ENCODE peak calls at places on chromosomes 4 and X, in six cellular contexts. One of them, this sample, is unnamed.
A peak's percentile ranks its signal among the peaks of the same experiment; 100 is the strongest.

GRCh38 chr4:152259866-152260265 is 276.0 kb downstream of the FBXW7 start:
- DNase-seq in SK-N-SH: no peak
- DNase-seq in GM23338: no peak
- DNase-seq in Panc1: no peak
- DNase-seq in prostate gland: no peak
- DNase-seq in spleen: no peak
- DNase-seq in this sample: no peak

GRCh38 chr4:102036016-102036415 is 245.5 kb downstream of the BANK1 start:
- DNase-seq in SK-N-SH: no peak
- DNase-seq in GM23338: no peak
- DNase-seq in Panc1: no peak
- DNase-seq in prostate gland: no peak
- DNase-seq in spleen: no peak
- DNase-seq in this sample: no peak

GRCh38 chr4:169159614-169160013 is 111.1 kb downstream of the SH3RF1 start:
- DNase-seq in SK-N-SH: no peak
- DNase-seq in GM23338: no peak
- DNase-seq in Panc1: no peak
- DNase-seq in prostate gland: no peak
- DNase-seq in spleen: no peak
- DNase-seq in this sample: no peak

GRCh38 chrX:71367396-71367795 is 1.2 kb downstream of the TAF1 start:
- DNase-seq in SK-N-SH: no peak
- DNase-seq in GM23338: no peak
- DNase-seq in Panc1: no peak
- DNase-seq in prostate gland: no peak
- DNase-seq in spleen: no peak
- DNase-seq in this sample: no peak

GRCh38 chr4:143127621-143128020 is 57.1 kb upstream of the USP38 start:
- DNase-seq in SK-N-SH: peak; percentile 1
- DNase-seq in GM23338: no peak
- DNase-seq in Panc1: no peak
- DNase-seq in prostate gland: no peak
- DNase-seq in spleen: no peak
- DNase-seq in this sample: no peak

GRCh38 chr4:171981185-171981584 is 168.0 kb downstream of the GALNTL6 start:
- DNase-seq in SK-N-SH: no peak
- DNase-seq in GM23338: no peak
- DNase-seq in Panc1: no peak
- DNase-seq in prostate gland: no peak
- DNase-seq in spleen: no peak
- DNase-seq in this sample: no peak

GRCh38 chr4:30719363-30720020 is 677 bp upstream of the PCDH7 start:
- DNase-seq in SK-N-SH: peak; percentile 65
- DNase-seq in GM23338: peak; percentile 83
- DNase-seq in Panc1: no peak
- DNase-seq in prostate gland: peak; percentile 69
- DNase-seq in spleen: peak; percentile 78
- DNase-seq in this sample: no peak

GRCh38 chr4:28490669-28491068 is 1630.0 kb downstream of the STIM2 start:
- DNase-seq in SK-N-SH: no peak
- DNase-seq in GM23338: peak; percentile 17
- DNase-seq in Panc1: no peak
- DNase-seq in prostate gland: no peak
- DNase-seq in spleen: no peak
- DNase-seq in this sample: no peak

GRCh38 chrX:56813318-56813837 is 84.3 kb downstream of the NBDY start:
- DNase-seq in SK-N-SH: no peak
- DNase-seq in GM23338: no peak
- DNase-seq in Panc1: no peak
- DNase-seq in prostate gland: peak; percentile 44
- DNase-seq in spleen: no peak
- DNase-seq in this sample: no peak

GRCh38 chrX:77450415-77450814 is 3.2 kb downstream of the FGF16 start:
- DNase-seq in SK-N-SH: no peak
- DNase-seq in GM23338: no peak
- DNase-seq in Panc1: no peak
- DNase-seq in prostate gland: no peak
- DNase-seq in spleen: no peak
- DNase-seq in this sample: no peak

GRCh38 chrX:68671221-68671620 is 23.8 kb downstream of the STARD8 start:
- DNase-seq in SK-N-SH: no peak
- DNase-seq in GM23338: no peak
- DNase-seq in Panc1: no peak
- DNase-seq in prostate gland: no peak
- DNase-seq in spleen: no peak
- DNase-seq in this sample: no peak

GRCh38 chr4:38275331-38275821 is 315.2 kb downstream of the PTTG2 start:
- DNase-seq in SK-N-SH: no peak
- DNase-seq in GM23338: no peak
- DNase-seq in Panc1: no peak
- DNase-seq in prostate gland: no peak
- DNase-seq in spleen: no peak
- DNase-seq in this sample: no peak

GRCh38 chr4:8164194-8164565 is 5.6 kb upstream of the ABLIM2 start:
- DNase-seq in SK-N-SH: no peak
- DNase-seq in GM23338: no peak
- DNase-seq in Panc1: no peak
- DNase-seq in prostate gland: no peak
- DNase-seq in spleen: no peak
- DNase-seq in this sample: no peak

GRCh38 chr4:38805530-38806145 is 1.0 kb upstream of the TLR1 start:
- DNase-seq in SK-N-SH: no peak
- DNase-seq in GM23338: no peak
- DNase-seq in Panc1: no peak
- DNase-seq in prostate gland: no peak
- DNase-seq in spleen: peak; percentile 79
- DNase-seq in this sample: no peak

GRCh38 chrX:46882266-46882665 is 30.0 kb upstream of the JADE3 start:
- DNase-seq in SK-N-SH: no peak
- DNase-seq in GM23338: peak; percentile 47
- DNase-seq in Panc1: no peak
- DNase-seq in prostate gland: no peak
- DNase-seq in spleen: no peak
- DNase-seq in this sample: no peak

GRCh38 chrX:107421337-107421736 is 28.1 kb upstream of the FRMPD3 start:
- DNase-seq in SK-N-SH: no peak
- DNase-seq in GM23338: no peak
- DNase-seq in Panc1: no peak
- DNase-seq in prostate gland: no peak
- DNase-seq in spleen: no peak
- DNase-seq in this sample: no peak

GRCh38 chrX:107420571-107420970 is 28.9 kb upstream of the FRMPD3 start:
- DNase-seq in SK-N-SH: no peak
- DNase-seq in GM23338: no peak
- DNase-seq in Panc1: no peak
- DNase-seq in prostate gland: no peak
- DNase-seq in spleen: no peak
- DNase-seq in this sample: no peak
- H3K4me3 ChIP-seq in SK-N-SH: no peak overlapping the region
- H3K4me3 ChIP-seq in GM23338: no peak overlapping the region
- H3K4me3 ChIP-seq in Panc1: no peak overlapping the region
- H3K4me3 ChIP-seq in prostate gland: no peak overlapping the region
- H3K4me3 ChIP-seq in spleen: no peak overlapping the region
- H3K4me3 ChIP-seq in this sample: no peak overlapping the region

GRCh38 chr4:142088906-142089305 is 452.5 kb downstream of the IL15 start:
- DNase-seq in SK-N-SH: no peak
- DNase-seq in GM23338: no peak
- DNase-seq in Panc1: no peak
- DNase-seq in prostate gland: no peak
- DNase-seq in spleen: no peak
- DNase-seq in this sample: no peak

GRCh38 chr4:142091691-142092182 is 455.4 kb downstream of the IL15 start:
- DNase-seq in SK-N-SH: no peak
- DNase-seq in GM23338: no peak
- DNase-seq in Panc1: peak; percentile 32
- DNase-seq in prostate gland: no peak
- DNase-seq in spleen: no peak
- DNase-seq in this sample: no peak

GRCh38 chr4:142092941-142093340 is 456.6 kb downstream of the IL15 start:
- DNase-seq in SK-N-SH: no peak
- DNase-seq in GM23338: no peak
- DNase-seq in Panc1: no peak
- DNase-seq in prostate gland: no peak
- DNase-seq in spleen: no peak
- DNase-seq in this sample: no peak

GRCh38 chr4:142095886-142096605 is 459.7 kb downstream of the IL15 start:
- DNase-seq in SK-N-SH: no peak
- DNase-seq in GM23338: no peak
- DNase-seq in Panc1: peak; percentile 47
- DNase-seq in prostate gland: peak; percentile 73
- DNase-seq in spleen: no peak
- DNase-seq in this sample: no peak

GRCh38 chr4:142091085-142091513 is 454.7 kb downstream of the IL15 start:
- DNase-seq in SK-N-SH: no peak
- DNase-seq in GM23338: no peak
- DNase-seq in Panc1: no peak
- DNase-seq in prostate gland: no peak
- DNase-seq in spleen: no peak
- DNase-seq in this sample: no peak
- TF ChIP-seq POLR2AphosphoS5 in SK-N-SH: no peak
- TF ChIP-seq POLR2AphosphoS5 in GM23338: no peak
- TF ChIP-seq POLR2AphosphoS5 in Panc1: no peak
- TF ChIP-seq POLR2AphosphoS5 in prostate gland: peak; percentile 56
- TF ChIP-seq POLR2AphosphoS5 in spleen: no peak
- TF ChIP-seq POLR2AphosphoS5 in this sample: no peak

DNA sequence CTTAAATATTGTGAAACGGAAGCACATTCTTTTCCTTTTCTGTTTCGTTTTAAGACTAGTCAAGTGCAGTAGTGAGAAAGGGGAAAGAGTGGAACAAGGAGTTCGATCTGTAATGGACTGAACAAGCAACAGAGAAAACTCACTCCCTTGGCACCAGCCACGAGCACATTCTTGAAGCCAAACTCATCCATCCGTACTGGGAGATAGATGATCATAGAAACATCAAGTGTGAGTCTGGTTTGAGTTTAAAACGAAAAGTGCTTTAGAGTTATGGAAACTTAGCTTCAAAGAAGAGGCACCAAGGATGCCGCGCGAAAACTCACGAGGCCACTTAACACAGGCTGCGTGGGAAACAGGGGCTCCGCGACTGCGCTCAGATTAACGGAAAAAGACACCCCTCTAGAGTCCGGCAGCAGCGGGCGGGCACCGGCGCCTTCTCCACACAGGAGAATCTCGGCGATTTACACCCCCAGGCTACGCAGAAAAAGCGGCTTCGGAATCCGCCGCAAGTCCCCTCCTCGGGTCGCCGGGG is 676 bp downstream of the FAM53A start:
- DNase-seq in SK-N-SH: no peak
- DNase-seq in GM23338: peak; percentile 49
- DNase-seq in Panc1: peak; percentile 25
- DNase-seq in prostate gland: no peak
- DNase-seq in spleen: no peak
- DNase-seq in this sample: no peak
- H3K4me1 ChIP-seq in SK-N-SH: peaks cover 13% of the 10 kb centered on the region
- H3K4me1 ChIP-seq in GM23338: peaks cover 5% of the 10 kb centered on the region
- H3K4me1 ChIP-seq in Panc1: peaks cover 15% of the 10 kb centered on the region
- H3K4me1 ChIP-seq in prostate gland: no peaks in the 10 kb centered on the region
- H3K4me1 ChIP-seq in spleen: peaks cover 23% of the 10 kb centered on the region
- H3K4me1 ChIP-seq in this sample: peaks cover 22% of the 10 kb centered on the region

GRCh38 chrX:134513091-134513490 is 53.1 kb downstream of the HPRT1 start:
- DNase-seq in SK-N-SH: no peak
- DNase-seq in GM23338: no peak
- DNase-seq in Panc1: no peak
- DNase-seq in prostate gland: no peak
- DNase-seq in spleen: no peak
- DNase-seq in this sample: no peak

GRCh38 chrX:134512566-134512965 is 52.6 kb downstream of the HPRT1 start:
- DNase-seq in SK-N-SH: no peak
- DNase-seq in GM23338: peak; percentile 31
- DNase-seq in Panc1: no peak
- DNase-seq in prostate gland: no peak
- DNase-seq in spleen: no peak
- DNase-seq in this sample: no peak
- H3K4me3 ChIP-seq in SK-N-SH: no peak overlapping the region
- H3K4me3 ChIP-seq in GM23338: no peak overlapping the region
- H3K4me3 ChIP-seq in Panc1: no peak overlapping the region
- H3K4me3 ChIP-seq in prostate gland: no peak overlapping the region
- H3K4me3 ChIP-seq in spleen: no peak overlapping the region
- H3K4me3 ChIP-seq in this sample: no peak overlapping the region

GRCh38 chr4:119906277-119906676 is 160.4 kb downstream of the MAD2L1 start:
- DNase-seq in SK-N-SH: no peak
- DNase-seq in GM23338: peak; percentile 25
- DNase-seq in Panc1: no peak
- DNase-seq in prostate gland: no peak
- DNase-seq in spleen: no peak
- DNase-seq in this sample: no peak
- TF ChIP-seq POLR2AphosphoS5 in SK-N-SH: no peak
- TF ChIP-seq POLR2AphosphoS5 in GM23338: no peak
- TF ChIP-seq POLR2AphosphoS5 in Panc1: no peak
- TF ChIP-seq POLR2AphosphoS5 in prostate gland: no peak
- TF ChIP-seq POLR2AphosphoS5 in spleen: no peak
- TF ChIP-seq POLR2AphosphoS5 in this sample: no peak

GRCh38 chr4:86959588-86960500 is 25.0 kb downstream of the AFF1 start:
- DNase-seq in SK-N-SH: no peak
- DNase-seq in GM23338: peak; percentile 95
- DNase-seq in Panc1: no peak
- DNase-seq in prostate gland: no peak
- DNase-seq in spleen: no peak
- DNase-seq in this sample: no peak

GRCh38 chr4:86963697-86964096 is 28.9 kb downstream of the AFF1 start:
- DNase-seq in SK-N-SH: no peak
- DNase-seq in GM23338: no peak
- DNase-seq in Panc1: no peak
- DNase-seq in prostate gland: no peak
- DNase-seq in spleen: no peak
- DNase-seq in this sample: no peak

GRCh38 chr4:86960557-86960959 is 25.7 kb downstream of the AFF1 start:
- DNase-seq in SK-N-SH: no peak
- DNase-seq in GM23338: no peak
- DNase-seq in Panc1: no peak
- DNase-seq in prostate gland: no peak
- DNase-seq in spleen: no peak
- DNase-seq in this sample: no peak

GRCh38 chr4:86961103-86961502 is 26.3 kb downstream of the AFF1 start:
- DNase-seq in SK-N-SH: no peak
- DNase-seq in GM23338: no peak
- DNase-seq in Panc1: no peak
- DNase-seq in prostate gland: no peak
- DNase-seq in spleen: no peak
- DNase-seq in this sample: no peak

DNA sequence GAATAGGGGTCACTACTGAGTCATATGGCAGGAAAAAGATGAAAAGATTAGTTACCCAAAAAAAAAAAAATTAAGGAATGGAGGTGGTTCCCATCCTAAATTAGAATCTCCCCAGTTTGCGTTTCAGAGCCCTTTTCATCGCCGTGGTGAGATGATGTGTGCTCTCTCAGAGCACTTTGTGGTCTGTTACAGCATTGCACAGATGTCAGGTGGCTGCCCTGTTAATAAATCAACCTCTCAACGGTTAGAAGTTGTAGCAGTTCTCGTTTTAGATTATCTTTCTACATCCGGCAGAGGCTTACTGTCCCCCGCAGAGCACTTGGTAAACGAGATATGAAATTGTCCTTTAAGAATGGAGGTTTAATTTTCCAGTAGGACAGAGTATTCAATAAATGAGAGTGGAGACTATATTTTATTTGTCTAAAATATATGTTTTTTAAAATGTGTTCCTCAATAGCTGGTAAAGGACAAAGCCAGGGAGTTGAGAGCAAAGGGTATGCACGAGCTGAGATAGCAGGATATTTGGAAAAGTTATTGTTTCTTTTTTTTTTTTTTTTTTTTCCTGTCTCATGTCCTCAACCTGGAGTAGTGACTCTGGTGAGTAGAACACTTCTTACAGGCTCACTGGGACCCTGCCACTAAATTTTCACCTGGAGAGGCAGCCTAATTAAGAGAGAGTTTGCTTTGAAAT is 26.9 kb downstream of the AFF1 start:
- DNase-seq in SK-N-SH: no peak
- DNase-seq in GM23338: no peak
- DNase-seq in Panc1: no peak
- DNase-seq in prostate gland: no peak
- DNase-seq in spleen: no peak
- DNase-seq in this sample: no peak
- H3K4me1 ChIP-seq in SK-N-SH: no peaks in the 10 kb centered on the region
- H3K4me1 ChIP-seq in GM23338: peaks cover 59% of the 10 kb centered on the region
- H3K4me1 ChIP-seq in Panc1: no peaks in the 10 kb centered on the region
- H3K4me1 ChIP-seq in prostate gland: no peaks in the 10 kb centered on the region
- H3K4me1 ChIP-seq in spleen: peaks cover 71% of the 10 kb centered on the region
- H3K4me1 ChIP-seq in this sample: peaks cover 13% of the 10 kb centered on the region

This sample was measured in suprapubic skin.